ENCODE peak calls at places on chromosomes 4 and X, in seven cellular contexts. One of them, this sample, is unnamed.

GRCh38 chr4:140137654-140138053 is 16.3 kb downstream of the MAML3 start:
- DNase-seq in body of pancreas: no peak
- DNase-seq in HCT116: no peak
- DNase-seq in psoas muscle: no peak
- DNase-seq in PC-9: no peak
- DNase-seq in dorsolateral prefrontal cortex: no peak
- DNase-seq in CD4-positive, alpha-beta T cell: no peak
- DNase-seq in this sample: no peak

GRCh38 chr4:40334591-40335507 is at the start of gene CHRNA9:
- DNase-seq in dorsolateral prefrontal cortex: no peak
- DNase-seq in HCT116: no peak
- DNase-seq in CD4-positive, alpha-beta T cell: no peak
- DNase-seq in PC-9: no peak
- DNase-seq in psoas muscle: no peak
- DNase-seq in body of pancreas: no peak
- DNase-seq in this sample: no peak

GRCh38 chr4:11480683-11481082 is 52.0 kb upstream of the HS3ST1 start:
- DNase-seq in CD4-positive, alpha-beta T cell: no peak
- DNase-seq in psoas muscle: no peak
- DNase-seq in PC-9: no peak
- DNase-seq in dorsolateral prefrontal cortex: no peak
- DNase-seq in HCT116: no peak
- DNase-seq in body of pancreas: no peak
- DNase-seq in this sample: no peak

GRCh38 chr4:122632396-122633143 is 11.7 kb upstream of the IL21 start:
- DNase-seq in psoas muscle: no peak
- DNase-seq in dorsolateral prefrontal cortex: no peak
- DNase-seq in HCT116: no peak
- DNase-seq in PC-9: no peak
- DNase-seq in CD4-positive, alpha-beta T cell: no peak
- DNase-seq in body of pancreas: no peak
- DNase-seq in this sample: no peak

GRCh38 chr4:98510757-98511517 is 147.5 kb downstream of the TSPAN5 start:
- DNase-seq in dorsolateral prefrontal cortex: no peak
- DNase-seq in psoas muscle: no peak
- DNase-seq in HCT116: no peak
- DNase-seq in PC-9: no peak
- DNase-seq in body of pancreas: no peak
- DNase-seq in CD4-positive, alpha-beta T cell: no peak
- DNase-seq in this sample: no peak

GRCh38 chr4:85548116-85548515 is 73.2 kb downstream of the ARHGAP24 start:
- DNase-seq in dorsolateral prefrontal cortex: no peak
- DNase-seq in CD4-positive, alpha-beta T cell: no peak
- DNase-seq in psoas muscle: no peak
- DNase-seq in HCT116: no peak
- DNase-seq in PC-9: no peak
- DNase-seq in body of pancreas: no peak
- DNase-seq in this sample: peak

GRCh38 chr4:141177171-141177570 is 43.5 kb upstream of the ZNF330 start:
- DNase-seq in psoas muscle: no peak
- DNase-seq in body of pancreas: peak
- DNase-seq in PC-9: no peak
- DNase-seq in HCT116: no peak
- DNase-seq in CD4-positive, alpha-beta T cell: no peak
- DNase-seq in dorsolateral prefrontal cortex: no peak
- DNase-seq in this sample: no peak

GRCh38 chr4:26931961-26932360 is 71.3 kb downstream of the STIM2 start:
- DNase-seq in PC-9: no peak
- DNase-seq in psoas muscle: no peak
- DNase-seq in CD4-positive, alpha-beta T cell: no peak
- DNase-seq in HCT116: no peak
- DNase-seq in body of pancreas: no peak
- DNase-seq in dorsolateral prefrontal cortex: no peak
- DNase-seq in this sample: no peak

GRCh38 chr4:37953620-37954325 is 6.4 kb upstream of the PTTG2 start:
- DNase-seq in dorsolateral prefrontal cortex: no peak
- DNase-seq in psoas muscle: no peak
- DNase-seq in CD4-positive, alpha-beta T cell: no peak
- DNase-seq in body of pancreas: no peak
- DNase-seq in HCT116: no peak
- DNase-seq in PC-9: no peak
- DNase-seq in this sample: no peak

GRCh38 chr4:174154455-174154854 is 129.0 kb downstream of the FBXO8 start:
- DNase-seq in CD4-positive, alpha-beta T cell: no peak
- DNase-seq in HCT116: no peak
- DNase-seq in dorsolateral prefrontal cortex: no peak
- DNase-seq in psoas muscle: no peak
- DNase-seq in PC-9: no peak
- DNase-seq in body of pancreas: no peak
- DNase-seq in this sample: no peak

GRCh38 chr4:955931-956381 is 17.4 kb downstream of the DGKQ start:
- DNase-seq in dorsolateral prefrontal cortex: no peak
- DNase-seq in psoas muscle: peak
- DNase-seq in HCT116: no peak
- DNase-seq in PC-9: no peak
- DNase-seq in body of pancreas: no peak
- DNase-seq in CD4-positive, alpha-beta T cell: no peak
- DNase-seq in this sample: no peak

GRCh38 chr4:8384397-8385060 is 56.0 kb downstream of the ACOX3 start:
- DNase-seq in PC-9: no peak
- DNase-seq in CD4-positive, alpha-beta T cell: no peak
- DNase-seq in body of pancreas: no peak
- DNase-seq in psoas muscle: peak
- DNase-seq in HCT116: no peak
- DNase-seq in dorsolateral prefrontal cortex: no peak
- DNase-seq in this sample: no peak

GRCh38 chrX:95346854-95347253 is 1337.8 kb upstream of the DIAPH2 start:
- DNase-seq in psoas muscle: no peak
- DNase-seq in body of pancreas: no peak
- DNase-seq in HCT116: no peak
- DNase-seq in dorsolateral prefrontal cortex: no peak
- DNase-seq in CD4-positive, alpha-beta T cell: no peak
- DNase-seq in PC-9: no peak
- DNase-seq in this sample: no peak

GRCh38 chr4:86178216-86178615 is 181.6 kb downstream of the MAPK10 start:
- DNase-seq in CD4-positive, alpha-beta T cell: no peak
- DNase-seq in HCT116: no peak
- DNase-seq in body of pancreas: no peak
- DNase-seq in PC-9: no peak
- DNase-seq in psoas muscle: no peak
- DNase-seq in dorsolateral prefrontal cortex: no peak
- DNase-seq in this sample: no peak

GRCh38 chr4:122334828-122335227 is 44.0 kb upstream of the ADAD1 start:
- DNase-seq in body of pancreas: no peak
- DNase-seq in psoas muscle: no peak
- DNase-seq in dorsolateral prefrontal cortex: no peak
- DNase-seq in HCT116: no peak
- DNase-seq in PC-9: no peak
- DNase-seq in CD4-positive, alpha-beta T cell: no peak
- DNase-seq in this sample: no peak

GRCh38 chr4:128908735-128909134 is 99.2 kb downstream of the JADE1 start:
- DNase-seq in CD4-positive, alpha-beta T cell: no peak
- DNase-seq in body of pancreas: no peak
- DNase-seq in psoas muscle: no peak
- DNase-seq in PC-9: no peak
- DNase-seq in dorsolateral prefrontal cortex: no peak
- DNase-seq in HCT116: no peak
- DNase-seq in this sample: no peak

GRCh38 chrX:33336783-33337182 is 125.4 kb upstream of the DMD start:
- DNase-seq in HCT116: no peak
- DNase-seq in psoas muscle: no peak
- DNase-seq in PC-9: no peak
- DNase-seq in dorsolateral prefrontal cortex: no peak
- DNase-seq in body of pancreas: peak
- DNase-seq in CD4-positive, alpha-beta T cell: no peak
- DNase-seq in this sample: peak

DNA sequence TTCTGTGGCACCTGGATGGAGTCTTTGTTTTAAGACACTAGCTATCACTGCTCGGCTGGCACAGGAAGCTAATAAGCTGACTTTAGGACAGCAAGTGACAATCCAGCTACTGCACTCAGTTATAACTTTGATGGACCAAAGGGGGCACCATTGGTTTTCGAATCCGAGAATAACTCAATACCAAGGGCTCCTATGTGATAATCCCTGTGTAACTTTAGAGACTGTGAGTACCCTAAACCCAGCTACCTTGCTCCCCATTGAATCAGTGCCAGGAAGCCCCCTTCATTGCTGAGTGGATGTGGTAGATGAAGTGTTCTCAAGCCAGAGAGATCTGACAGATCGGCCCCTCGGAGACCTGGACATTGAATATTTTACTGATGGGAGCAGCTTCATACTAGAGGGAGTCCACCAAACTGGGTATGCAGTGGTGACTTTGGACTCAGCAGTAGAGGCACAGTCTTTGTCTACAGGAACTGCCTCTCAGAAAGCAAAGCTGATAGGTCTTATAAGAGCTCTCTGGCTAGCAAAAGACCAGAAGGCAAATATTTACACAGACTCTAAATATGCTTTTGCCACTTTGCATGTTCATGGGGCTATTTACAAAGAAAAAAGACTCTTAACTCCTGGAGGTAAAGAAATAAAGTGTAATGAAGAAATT is 35.5 kb upstream of the UGT2B7 start:
- DNase-seq in body of pancreas: no peak
- DNase-seq in CD4-positive, alpha-beta T cell: no peak
- DNase-seq in HCT116: no peak
- DNase-seq in PC-9: no peak
- DNase-seq in dorsolateral prefrontal cortex: no peak
- DNase-seq in psoas muscle: no peak
- DNase-seq in this sample: peak
- TF ChIP-seq CTCF in body of pancreas: no peak
- TF ChIP-seq CTCF in CD4-positive, alpha-beta T cell: no peak
- TF ChIP-seq CTCF in HCT116: no peak
- TF ChIP-seq CTCF in PC-9: no peak
- TF ChIP-seq CTCF in dorsolateral prefrontal cortex: no peak
- TF ChIP-seq CTCF in psoas muscle: no peak
- TF ChIP-seq CTCF in this sample: no peak

DNA sequence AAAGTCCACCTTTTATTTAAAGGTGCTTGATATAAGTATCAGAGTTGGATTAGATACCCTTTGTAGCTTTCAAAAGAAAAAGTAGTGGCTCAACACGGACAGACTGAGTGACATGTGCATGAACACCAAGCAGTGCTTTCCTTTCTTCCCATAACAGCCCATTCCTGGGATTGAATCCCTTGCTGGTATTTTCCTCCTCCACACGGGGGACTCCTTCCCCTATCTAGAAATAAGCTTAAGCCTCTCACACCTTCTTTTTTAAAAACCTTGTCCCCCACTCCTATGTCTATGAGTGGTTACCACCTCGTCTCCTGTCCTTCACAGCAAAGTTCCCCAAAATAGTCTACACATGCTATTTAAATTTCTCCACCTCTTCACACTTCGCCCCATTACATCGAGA is 5.1 kb downstream of the AP1S2 start:
- DNase-seq in PC-9: no peak
- DNase-seq in CD4-positive, alpha-beta T cell: no peak
- DNase-seq in dorsolateral prefrontal cortex: no peak
- DNase-seq in HCT116: no peak
- DNase-seq in body of pancreas: no peak
- DNase-seq in psoas muscle: no peak
- DNase-seq in this sample: no peak
- H3K27ac ChIP-seq in PC-9: no peak
- H3K27ac ChIP-seq in CD4-positive, alpha-beta T cell: no peak
- H3K27ac ChIP-seq in dorsolateral prefrontal cortex: peak
- H3K27ac ChIP-seq in HCT116: no peak
- H3K27ac ChIP-seq in body of pancreas: no peak
- H3K27ac ChIP-seq in psoas muscle: peak
- H3K27ac ChIP-seq in this sample: no peak

GRCh38 chr4:6908397-6909112 is 1.1 kb upstream of the TBC1D14 start:
- DNase-seq in body of pancreas: no peak
- DNase-seq in dorsolateral prefrontal cortex: no peak
- DNase-seq in PC-9: no peak
- DNase-seq in HCT116: no peak
- DNase-seq in CD4-positive, alpha-beta T cell: no peak
- DNase-seq in psoas muscle: peak
- DNase-seq in this sample: no peak

GRCh38 chr4:6909970-6910339 is 329 bp downstream of the TBC1D14 start:
- DNase-seq in dorsolateral prefrontal cortex: no peak
- DNase-seq in HCT116: no peak
- DNase-seq in CD4-positive, alpha-beta T cell: no peak
- DNase-seq in PC-9: no peak
- DNase-seq in body of pancreas: no peak
- DNase-seq in psoas muscle: peak
- DNase-seq in this sample: no peak

GRCh38 chr4:6907658-6908191 is 1.9 kb upstream of the TBC1D14 start:
- DNase-seq in psoas muscle: no peak
- DNase-seq in dorsolateral prefrontal cortex: no peak
- DNase-seq in body of pancreas: peak
- DNase-seq in PC-9: peak
- DNase-seq in HCT116: peak
- DNase-seq in CD4-positive, alpha-beta T cell: no peak
- DNase-seq in this sample: peak

GRCh38 chr4:6910340-6910959 is 824 bp downstream of the TBC1D14 start:
- DNase-seq in PC-9: no peak
- DNase-seq in HCT116: no peak
- DNase-seq in psoas muscle: no peak
- DNase-seq in CD4-positive, alpha-beta T cell: no peak
- DNase-seq in body of pancreas: no peak
- DNase-seq in dorsolateral prefrontal cortex: no peak
- DNase-seq in this sample: no peak

DNA sequence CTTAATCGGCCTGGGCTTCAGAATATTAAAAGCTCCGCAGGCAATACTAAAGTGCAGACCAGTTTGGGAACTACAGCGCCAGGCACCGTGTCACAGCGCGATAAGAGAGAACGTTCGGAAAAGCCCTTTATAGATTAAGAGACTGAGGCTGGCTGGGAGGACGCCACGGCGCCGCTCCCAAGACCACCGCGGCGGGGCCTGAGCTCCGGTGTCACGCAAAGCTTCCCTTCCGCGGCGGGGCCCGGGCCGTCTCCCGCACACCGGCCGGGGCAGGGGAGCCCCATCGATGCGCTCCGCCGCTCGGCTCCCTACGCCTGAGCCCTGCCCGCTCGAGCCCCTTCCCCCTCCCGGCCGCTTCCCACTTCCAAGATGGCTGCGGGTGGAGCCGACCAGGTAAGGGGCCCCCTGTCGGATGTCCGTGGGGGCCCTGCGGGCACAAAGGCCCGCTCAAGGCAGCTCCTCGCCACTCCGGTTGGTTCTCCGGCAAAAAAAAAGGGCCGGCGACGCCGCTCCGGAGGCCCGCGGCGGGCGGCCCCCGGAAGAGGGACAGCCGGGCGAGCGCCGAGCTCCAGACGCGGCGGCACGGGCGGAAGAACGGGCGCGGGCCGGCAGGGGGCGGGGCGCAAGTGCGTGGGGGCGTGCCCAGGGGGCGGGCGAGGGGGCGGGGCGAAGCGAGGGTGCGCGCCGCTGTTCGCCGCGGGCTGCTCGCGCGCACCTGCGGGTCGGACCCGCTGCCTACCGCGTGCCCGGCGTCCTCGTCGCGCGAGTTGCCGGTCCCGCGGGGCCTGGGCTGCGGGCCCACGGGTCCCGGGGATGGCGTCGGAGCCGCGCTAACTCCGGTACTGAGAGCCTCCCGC is at the start of gene TBC1D14:
- DNase-seq in CD4-positive, alpha-beta T cell: peak
- DNase-seq in dorsolateral prefrontal cortex: peak
- DNase-seq in psoas muscle: peak
- DNase-seq in PC-9: peak
- DNase-seq in body of pancreas: peak
- DNase-seq in HCT116: peak
- DNase-seq in this sample: peak
- TF ChIP-seq CTCF in CD4-positive, alpha-beta T cell: no peak
- TF ChIP-seq CTCF in dorsolateral prefrontal cortex: peak
- TF ChIP-seq CTCF in psoas muscle: peak
- TF ChIP-seq CTCF in PC-9: no peak
- TF ChIP-seq CTCF in body of pancreas: no peak
- TF ChIP-seq CTCF in HCT116: no peak
- TF ChIP-seq CTCF in this sample: peak

GRCh38 chr4:4861592-4862551 is 2.4 kb downstream of the MSX1 start:
- DNase-seq in PC-9: no peak
- DNase-seq in HCT116: no peak
- DNase-seq in body of pancreas: no peak
- DNase-seq in CD4-positive, alpha-beta T cell: no peak
- DNase-seq in dorsolateral prefrontal cortex: no peak
- DNase-seq in psoas muscle: peak
- DNase-seq in this sample: no peak
- H3K27ac ChIP-seq in PC-9: no peak
- H3K27ac ChIP-seq in HCT116: peak
- H3K27ac ChIP-seq in body of pancreas: no peak
- H3K27ac ChIP-seq in CD4-positive, alpha-beta T cell: no peak
- H3K27ac ChIP-seq in dorsolateral prefrontal cortex: no peak
- H3K27ac ChIP-seq in psoas muscle: peak
- H3K27ac ChIP-seq in this sample: no peak

This sample was measured in OCI-LY7.